ENCODE peak calls at places on chromosomes 6 and 20, in eight cellular contexts. One of them, this sample, is unnamed.

GRCh38 chr20:35286899-35287508 is 2.4 kb upstream of the EIF6 start:
- DNase-seq in GM04504: no peak
- DNase-seq in activated gamma-delta T cell treated with anti-CD3 and anti-CD28 coated beads, Interleukin-2, amount 50 U/mL, for 16 hours: no peak
- DNase-seq in activated CD8-positive, alpha-beta memory T cell treated with anti-CD3 and anti-CD28 coated beads for 4 hours: no peak
- DNase-seq in A172: no peak
- DNase-seq in HTR-8/SVneo: no peak
- DNase-seq in stimulated activated CD4-positive, alpha-beta T cell treated with anti-CD3 and anti-CD28 coated beads, Interleukin-2, amount 100 ng/mL, for 48 hours: no peak
- DNase-seq in lung: no peak
- DNase-seq in this sample: no peak

GRCh38 chr6:168774381-168774780 is 333.4 kb downstream of the SMOC2 start:
- DNase-seq in GM04504: no peak
- DNase-seq in stimulated activated CD4-positive, alpha-beta T cell treated with anti-CD3 and anti-CD28 coated beads, Interleukin-2, amount 100 ng/mL, for 48 hours: no peak
- DNase-seq in activated CD8-positive, alpha-beta memory T cell treated with anti-CD3 and anti-CD28 coated beads for 4 hours: no peak
- DNase-seq in lung: no peak
- DNase-seq in activated gamma-delta T cell treated with anti-CD3 and anti-CD28 coated beads, Interleukin-2, amount 50 U/mL, for 16 hours: no peak
- DNase-seq in A172: no peak
- DNase-seq in HTR-8/SVneo: no peak
- DNase-seq in this sample: no peak

GRCh38 chr6:146111864-146112263 is 83.0 kb downstream of the GRM1 start:
- DNase-seq in HTR-8/SVneo: no peak
- DNase-seq in A172: no peak
- DNase-seq in stimulated activated CD4-positive, alpha-beta T cell treated with anti-CD3 and anti-CD28 coated beads, Interleukin-2, amount 100 ng/mL, for 48 hours: no peak
- DNase-seq in activated gamma-delta T cell treated with anti-CD3 and anti-CD28 coated beads, Interleukin-2, amount 50 U/mL, for 16 hours: no peak
- DNase-seq in GM04504: no peak
- DNase-seq in activated CD8-positive, alpha-beta memory T cell treated with anti-CD3 and anti-CD28 coated beads for 4 hours: no peak
- DNase-seq in lung: no peak
- DNase-seq in this sample: no peak

GRCh38 chr6:113405326-113406050 is 451.7 kb upstream of the MARCKS start:
- DNase-seq in stimulated activated CD4-positive, alpha-beta T cell treated with anti-CD3 and anti-CD28 coated beads, Interleukin-2, amount 100 ng/mL, for 48 hours: no peak
- DNase-seq in A172: no peak
- DNase-seq in activated CD8-positive, alpha-beta memory T cell treated with anti-CD3 and anti-CD28 coated beads for 4 hours: no peak
- DNase-seq in HTR-8/SVneo: no peak
- DNase-seq in activated gamma-delta T cell treated with anti-CD3 and anti-CD28 coated beads, Interleukin-2, amount 50 U/mL, for 16 hours: no peak
- DNase-seq in GM04504: peak; percentile 58
- DNase-seq in lung: no peak
- DNase-seq in this sample: no peak

GRCh38 chr20:53738039-53738944 is 144.7 kb upstream of the ZNF217 start:
- DNase-seq in HTR-8/SVneo: peak; percentile 84
- DNase-seq in activated CD8-positive, alpha-beta memory T cell treated with anti-CD3 and anti-CD28 coated beads for 4 hours: no peak
- DNase-seq in GM04504: peak; percentile 92
- DNase-seq in activated gamma-delta T cell treated with anti-CD3 and anti-CD28 coated beads, Interleukin-2, amount 50 U/mL, for 16 hours: no peak
- DNase-seq in stimulated activated CD4-positive, alpha-beta T cell treated with anti-CD3 and anti-CD28 coated beads, Interleukin-2, amount 100 ng/mL, for 48 hours: no peak
- DNase-seq in A172: peak; percentile 92
- DNase-seq in lung: peak; percentile 74
- DNase-seq in this sample: no peak

GRCh38 chr20:64146301-64146935 is 17.8 kb upstream of the MYT1 start:
- DNase-seq in lung: no peak
- DNase-seq in GM04504: no peak
- DNase-seq in stimulated activated CD4-positive, alpha-beta T cell treated with anti-CD3 and anti-CD28 coated beads, Interleukin-2, amount 100 ng/mL, for 48 hours: no peak
- DNase-seq in HTR-8/SVneo: no peak
- DNase-seq in A172: no peak
- DNase-seq in activated gamma-delta T cell treated with anti-CD3 and anti-CD28 coated beads, Interleukin-2, amount 50 U/mL, for 16 hours: no peak
- DNase-seq in activated CD8-positive, alpha-beta memory T cell treated with anti-CD3 and anti-CD28 coated beads for 4 hours: no peak
- DNase-seq in this sample: no peak

GRCh38 chr6:80094017-80094416 is 12.5 kb upstream of the BCKDHB start:
- DNase-seq in activated CD8-positive, alpha-beta memory T cell treated with anti-CD3 and anti-CD28 coated beads for 4 hours: no peak
- DNase-seq in HTR-8/SVneo: peak; percentile 13
- DNase-seq in GM04504: no peak
- DNase-seq in A172: peak; percentile 7
- DNase-seq in activated gamma-delta T cell treated with anti-CD3 and anti-CD28 coated beads, Interleukin-2, amount 50 U/mL, for 16 hours: no peak
- DNase-seq in stimulated activated CD4-positive, alpha-beta T cell treated with anti-CD3 and anti-CD28 coated beads, Interleukin-2, amount 100 ng/mL, for 48 hours: no peak
- DNase-seq in lung: no peak
- DNase-seq in this sample: peak; percentile 5

GRCh38 chr6:125867483-125867935 is 76.7 kb downstream of the NCOA7 start:
- DNase-seq in A172: peak; percentile 63
- DNase-seq in stimulated activated CD4-positive, alpha-beta T cell treated with anti-CD3 and anti-CD28 coated beads, Interleukin-2, amount 100 ng/mL, for 48 hours: no peak
- DNase-seq in lung: peak; percentile 45
- DNase-seq in GM04504: peak; percentile 54
- DNase-seq in HTR-8/SVneo: peak; percentile 34
- DNase-seq in activated CD8-positive, alpha-beta memory T cell treated with anti-CD3 and anti-CD28 coated beads for 4 hours: no peak
- DNase-seq in activated gamma-delta T cell treated with anti-CD3 and anti-CD28 coated beads, Interleukin-2, amount 50 U/mL, for 16 hours: no peak
- DNase-seq in this sample: peak; percentile 15

GRCh38 chr6:28884423-28885148 is 39.2 kb downstream of the TRIM27 start:
- DNase-seq in HTR-8/SVneo: no peak
- DNase-seq in activated gamma-delta T cell treated with anti-CD3 and anti-CD28 coated beads, Interleukin-2, amount 50 U/mL, for 16 hours: peak; percentile 50
- DNase-seq in A172: no peak
- DNase-seq in lung: no peak
- DNase-seq in activated CD8-positive, alpha-beta memory T cell treated with anti-CD3 and anti-CD28 coated beads for 4 hours: no peak
- DNase-seq in GM04504: no peak
- DNase-seq in stimulated activated CD4-positive, alpha-beta T cell treated with anti-CD3 and anti-CD28 coated beads, Interleukin-2, amount 100 ng/mL, for 48 hours: peak; percentile 47
- DNase-seq in this sample: no peak

GRCh38 chr6:3997144-3997770 is 81.7 kb downstream of the FAM217A start:
- DNase-seq in A172: no peak
- DNase-seq in GM04504: peak; percentile 44
- DNase-seq in HTR-8/SVneo: no peak
- DNase-seq in activated CD8-positive, alpha-beta memory T cell treated with anti-CD3 and anti-CD28 coated beads for 4 hours: no peak
- DNase-seq in lung: no peak
- DNase-seq in activated gamma-delta T cell treated with anti-CD3 and anti-CD28 coated beads, Interleukin-2, amount 50 U/mL, for 16 hours: no peak
- DNase-seq in stimulated activated CD4-positive, alpha-beta T cell treated with anti-CD3 and anti-CD28 coated beads, Interleukin-2, amount 100 ng/mL, for 48 hours: no peak
- DNase-seq in this sample: no peak

GRCh38 chr6:85537055-85537494 is 56.6 kb downstream of the SNX14 start:
- DNase-seq in activated CD8-positive, alpha-beta memory T cell treated with anti-CD3 and anti-CD28 coated beads for 4 hours: no peak
- DNase-seq in HTR-8/SVneo: no peak
- DNase-seq in activated gamma-delta T cell treated with anti-CD3 and anti-CD28 coated beads, Interleukin-2, amount 50 U/mL, for 16 hours: no peak
- DNase-seq in lung: no peak
- DNase-seq in A172: peak; percentile 11
- DNase-seq in GM04504: no peak
- DNase-seq in stimulated activated CD4-positive, alpha-beta T cell treated with anti-CD3 and anti-CD28 coated beads, Interleukin-2, amount 100 ng/mL, for 48 hours: no peak
- DNase-seq in this sample: no peak

GRCh38 chr6:96015321-96015790 is 418 bp upstream of the FUT9 start:
- DNase-seq in GM04504: no peak
- DNase-seq in A172: no peak
- DNase-seq in activated gamma-delta T cell treated with anti-CD3 and anti-CD28 coated beads, Interleukin-2, amount 50 U/mL, for 16 hours: no peak
- DNase-seq in lung: no peak
- DNase-seq in stimulated activated CD4-positive, alpha-beta T cell treated with anti-CD3 and anti-CD28 coated beads, Interleukin-2, amount 100 ng/mL, for 48 hours: no peak
- DNase-seq in activated CD8-positive, alpha-beta memory T cell treated with anti-CD3 and anti-CD28 coated beads for 4 hours: no peak
- DNase-seq in HTR-8/SVneo: no peak
- DNase-seq in this sample: no peak